ENCODE peak calls at places on chromosomes 2 and 18, in nine cellular contexts. R is GM12865, T is sigmoid colon, U is BJ, M is astrocyte of the spinal cord, H is neural progenitor cell, P is endothelial cell of umbilical vein, I is tibial artery, K is right lobe of liver. L is an unnamed sample.

GRCh38 chr2:177551989-177552413 is 159.4 kb downstream of the AGPS start:
- DNase-seq in I (no peak), U (no peak), R (no peak), T (peak; percentile 75), P (peak; percentile 26), M (no peak), H (no peak), K (peak; percentile 70), L (no peak)

GRCh38 chr18:71799016-71799673 is 745.0 kb downstream of the CBLN2 start:
- DNase-seq in H (no peak), U (no peak), T (no peak), P (no peak), R (no peak), M (no peak), K (no peak), I (no peak), L (no peak)

GRCh38 chr2:160199053-160199452 is 1.0 kb downstream of the ITGB6 start:
- DNase-seq in K (no peak), P (no peak), M (no peak), R (no peak), I (no peak), U (no peak), T (no peak), H (no peak), L (no peak)

GRCh38 chr2:71469403-71470398 is 16.3 kb downstream of the DYSF start:
- DNase-seq in H (no peak), R (no peak), P (no peak), M (no peak), I (no peak), T (no peak), K (no peak), U (no peak), L (no peak)

GRCh38 chr2:39606585-39606984 is 59.1 kb upstream of the TMEM178A start:
- DNase-seq in H (peak; percentile 16), U (no peak), T (no peak), K (no peak), R (no peak), P (no peak), I (no peak), M (peak; percentile 68), L (peak; percentile 29)

GRCh38 chr2:221467610-221468009 is 104.5 kb downstream of the EPHA4 start:
- DNase-seq in I (no peak), P (peak; percentile 95), H (no peak), M (peak; percentile 64), T (no peak), K (no peak), R (no peak), U (no peak), L (no peak)

GRCh38 chr2:144331652-144332355 is 188.1 kb downstream of the ZEB2 start:
- DNase-seq in M (no peak), I (peak; percentile 66), H (peak; percentile 62), U (no peak), T (peak; percentile 83), P (peak; percentile 76), R (no peak), K (no peak), L (no peak)

GRCh38 chr2:217335341-217335966 is 475.6 kb upstream of the TNP1 start:
- DNase-seq in U (no peak), I (no peak), P (no peak), K (no peak), H (no peak), M (no peak), T (no peak), R (no peak), L (no peak)

GRCh38 chr2:237662671-237663093 is 35.3 kb downstream of the LRRFIP1 start:
- DNase-seq in R (peak; percentile 33), M (peak; percentile 89), K (peak; percentile 97), U (peak; percentile 93), P (peak; percentile 78), H (peak; percentile 84), I (peak; percentile 95), T (peak; percentile 98), L (no peak)

GRCh38 chr2:46296216-46296839 is 879 bp upstream of the EPAS1 start:
- DNase-seq in M (peak; percentile 36), T (peak; percentile 79), H (peak; percentile 45), K (peak; percentile 68), P (no peak), U (no peak), R (no peak), I (peak; percentile 69), L (no peak)

GRCh38 chr2:33267745-33268144 is 208.7 kb upstream of the RASGRP3 start:
- DNase-seq in U (no peak), M (no peak), K (no peak), P (peak; percentile 79), T (no peak), H (no peak), R (no peak), I (no peak), L (no peak)

GRCh38 chr18:12342661-12343060 is 34.4 kb downstream of the AFG3L2 start:
- DNase-seq in K (no peak), R (no peak), P (no peak), I (no peak), T (no peak), H (no peak), U (no peak), M (no peak), L (no peak)

GRCh38 chr2:167196461-167197252 is 308.4 kb downstream of the XIRP2 start:
- DNase-seq in H (peak; percentile 21), I (no peak), P (peak; percentile 54), U (no peak), R (peak; percentile 23), T (no peak), M (peak; percentile 83), K (no peak), L (no peak)

GRCh38 chr18:57803119-57803969 is at the start of gene ATP8B1:
- DNase-seq in I (peak; percentile 67), T (peak; percentile 84), M (peak; percentile 82), R (peak; percentile 6), H (peak; percentile 79), U (no peak), P (peak; percentile 86), K (peak; percentile 97), L (no peak)

GRCh38 chr2:217922101-217923006 is 80.4 kb downstream of the TNS1 start:
- DNase-seq in M (no peak), U (no peak), T (peak; percentile 92), H (peak; percentile 45), K (peak; percentile 65), I (peak; percentile 72), R (no peak), P (no peak), L (no peak)

GRCh38 chr2:181715033-181715630 is 34.8 kb upstream of the NEUROD1 start:
- DNase-seq in K (no peak), P (peak; percentile 81), T (peak; percentile 69), H (peak; percentile 87), M (peak; percentile 84), R (peak; percentile 83), U (peak; percentile 25), I (peak; percentile 52), L (peak; percentile 33)

GRCh38 chr18:32420084-32420483 is 50.6 kb downstream of the GAREM1 start:
- DNase-seq in K (no peak), T (no peak), H (no peak), I (no peak), U (no peak), R (no peak), M (no peak), P (peak; percentile 45), L (no peak)

GRCh38 chr2:23420840-23421476 is 36.0 kb downstream of the KLHL29 start:
- DNase-seq in H (no peak), T (no peak), R (no peak), M (no peak), U (no peak), I (no peak), K (no peak), P (no peak), L (no peak)

GRCh38 chr2:27024188-27024587 is 8.6 kb upstream of the TMEM214 start:
- DNase-seq in P (no peak), H (peak; percentile 79), I (no peak), U (no peak), K (no peak), M (no peak), T (no peak), R (no peak), L (no peak)

GRCh38 chr18:59783138-59783537 is 85.9 kb upstream of the CCBE1 start:
- DNase-seq in T (no peak), R (peak; percentile 82), K (no peak), P (peak; percentile 30), M (peak; percentile 71), I (no peak), H (peak; percentile 65), U (no peak), L (no peak)

DNA sequence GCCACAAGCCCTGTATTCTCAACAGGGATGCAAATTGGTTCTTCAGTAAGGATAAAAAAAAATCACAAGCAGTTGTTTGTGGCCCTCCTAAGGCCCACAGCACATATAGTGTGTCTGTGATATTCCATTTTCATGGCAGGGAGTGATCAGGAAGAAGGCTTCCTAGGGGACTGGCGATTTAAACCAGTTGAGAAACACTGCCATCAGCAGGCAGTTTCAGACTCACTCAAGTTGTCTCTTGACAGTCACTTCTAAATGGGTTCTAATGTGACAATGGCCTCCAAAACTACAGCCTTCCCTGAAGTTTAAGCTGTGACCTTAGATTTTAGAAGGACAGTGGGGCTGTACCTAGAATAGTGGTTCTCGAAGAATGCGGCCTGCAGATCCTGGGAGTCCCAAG is 6.0 kb downstream of the CIAO1 start:
- DNase-seq in P (no peak), I (no peak), H (no peak), K (no peak), U (no peak), M (no peak), R (no peak), T (no peak), L (no peak)
- TF ChIP-seq CTCF in P (no peak), I (no peak), H (no peak), K (no peak), U (no peak), M (no peak), R (no peak), T (no peak), L (no peak)

GRCh38 chr2:86791574-86791973 is 861 bp upstream of the CD8A start:
- DNase-seq in I (no peak), K (no peak), R (no peak), T (no peak), U (no peak), H (peak; percentile 20), P (no peak), M (no peak), L (no peak)
- H3K4me3 ChIP-seq in I (no peak overlapping the region), K (no peak overlapping the region), R (no peak overlapping the region), T (no peak overlapping the region), U (no peak overlapping the region), H (peak overlapping the region; percentile 13), P (no peak overlapping the region), M (no peak overlapping the region), L (no peak overlapping the region)

GRCh38 chr2:224887159-224887558 is 155.1 kb downstream of the DOCK10 start:
- DNase-seq in M (peak; percentile 78), P (no peak), R (peak; percentile 23), T (no peak), H (no peak), U (peak; percentile 75), I (no peak), K (no peak), L (no peak)
- TF ChIP-seq CTCF in M (peak; percentile 46), P (no peak), R (peak; percentile 21), T (no peak), H (no peak), U (peak; percentile 76), I (peak; percentile 38), K (no peak), L (peak; percentile 40)

DNA sequence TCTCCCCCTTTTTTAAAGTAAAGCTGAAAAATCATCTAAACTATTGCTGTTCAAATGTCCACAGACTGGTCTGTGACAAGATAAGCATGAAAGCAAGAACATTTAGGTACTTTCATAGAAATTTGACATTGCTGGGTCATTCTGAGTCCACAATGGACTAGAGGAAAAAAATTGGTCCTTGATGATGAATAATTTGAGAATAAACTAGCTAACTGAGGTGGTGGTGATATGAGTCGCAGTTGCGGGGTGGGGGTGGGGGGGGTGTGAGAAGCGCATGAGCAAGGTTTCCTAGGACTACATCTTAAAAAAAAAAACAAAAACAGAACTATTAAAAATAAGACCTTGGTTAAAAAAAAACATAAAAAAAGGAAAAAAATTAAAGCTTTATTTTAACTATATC is 88.2 kb downstream of the ASXL2 start:
- DNase-seq in T (no peak), I (no peak), H (no peak), U (no peak), M (no peak), K (no peak), P (no peak), R (peak; percentile 29), L (no peak)
- H3K4me3 ChIP-seq in T (no peak overlapping the region), I (no peak overlapping the region), H (no peak overlapping the region), U (no peak overlapping the region), M (no peak overlapping the region), K (no peak overlapping the region), P (no peak overlapping the region), R (no peak overlapping the region), L (no peak overlapping the region)